ENCODE peak calls at places on chromosomes 6 and 20, in six cellular contexts. One of them, this sample, is unnamed.
A peak's percentile ranks its signal among the peaks of the same experiment; 100 is the strongest.

GRCh38 chr6:107122748-107123147 is 7.4 kb upstream of the BEND3 start:
- DNase-seq in effector memory CD4-positive, alpha-beta T cell: no peak
- DNase-seq in IMR-90: no peak
- DNase-seq in hepatocyte: no peak
- DNase-seq in choroid plexus epithelial cell: no peak
- DNase-seq in CD4-positive, CD25-positive, alpha-beta regulatory T cell: no peak
- DNase-seq in this sample: no peak

GRCh38 chr6:45436544-45437440 is 59.1 kb upstream of the SUPT3H start:
- DNase-seq in effector memory CD4-positive, alpha-beta T cell: no peak
- DNase-seq in IMR-90: peak; percentile 89
- DNase-seq in hepatocyte: peak; percentile 22
- DNase-seq in choroid plexus epithelial cell: peak; percentile 89
- DNase-seq in CD4-positive, CD25-positive, alpha-beta regulatory T cell: no peak
- DNase-seq in this sample: peak; percentile 84

GRCh38 chr20:19909696-19910095 is 107.5 kb upstream of the NAA20 start:
- DNase-seq in effector memory CD4-positive, alpha-beta T cell: no peak
- DNase-seq in IMR-90: no peak
- DNase-seq in hepatocyte: no peak
- DNase-seq in choroid plexus epithelial cell: no peak
- DNase-seq in CD4-positive, CD25-positive, alpha-beta regulatory T cell: no peak
- DNase-seq in this sample: peak; percentile 30

GRCh38 chr6:13268914-13269532 is 59.3 kb downstream of the TBC1D7 start:
- DNase-seq in effector memory CD4-positive, alpha-beta T cell: no peak
- DNase-seq in IMR-90: peak; percentile 44
- DNase-seq in hepatocyte: peak; percentile 40
- DNase-seq in choroid plexus epithelial cell: peak; percentile 87
- DNase-seq in CD4-positive, CD25-positive, alpha-beta regulatory T cell: no peak
- DNase-seq in this sample: peak; percentile 69

GRCh38 chr20:54078296-54078695 is 7.9 kb upstream of the BCAS1 start:
- DNase-seq in effector memory CD4-positive, alpha-beta T cell: no peak
- DNase-seq in IMR-90: no peak
- DNase-seq in hepatocyte: no peak
- DNase-seq in choroid plexus epithelial cell: no peak
- DNase-seq in CD4-positive, CD25-positive, alpha-beta regulatory T cell: peak; percentile 6
- DNase-seq in this sample: no peak

GRCh38 chr20:32484221-32485125 is 100.7 kb downstream of the NOL4L start:
- DNase-seq in effector memory CD4-positive, alpha-beta T cell: peak; percentile 15
- DNase-seq in IMR-90: no peak
- DNase-seq in hepatocyte: peak; percentile 77
- DNase-seq in choroid plexus epithelial cell: peak; percentile 33
- DNase-seq in CD4-positive, CD25-positive, alpha-beta regulatory T cell: peak; percentile 24
- DNase-seq in this sample: no peak

GRCh38 chr20:57211949-57212889 is 54.2 kb downstream of the BMP7 start:
- DNase-seq in effector memory CD4-positive, alpha-beta T cell: no peak
- DNase-seq in IMR-90: peak; percentile 84
- DNase-seq in hepatocyte: peak; percentile 90
- DNase-seq in choroid plexus epithelial cell: peak; percentile 85
- DNase-seq in CD4-positive, CD25-positive, alpha-beta regulatory T cell: no peak
- DNase-seq in this sample: peak; percentile 72

GRCh38 chr6:37624121-37624520 is 73.6 kb downstream of the MDGA1 start:
- DNase-seq in effector memory CD4-positive, alpha-beta T cell: no peak
- DNase-seq in IMR-90: no peak
- DNase-seq in hepatocyte: no peak
- DNase-seq in choroid plexus epithelial cell: no peak
- DNase-seq in CD4-positive, CD25-positive, alpha-beta regulatory T cell: no peak
- DNase-seq in this sample: no peak

GRCh38 chr20:10178727-10179313 is 39.8 kb upstream of the SNAP25 start:
- DNase-seq in effector memory CD4-positive, alpha-beta T cell: no peak
- DNase-seq in IMR-90: peak; percentile 55
- DNase-seq in hepatocyte: no peak
- DNase-seq in choroid plexus epithelial cell: no peak
- DNase-seq in CD4-positive, CD25-positive, alpha-beta regulatory T cell: no peak
- DNase-seq in this sample: no peak

GRCh38 chr6:31862344-31863235 is at the start of gene NEU1:
- DNase-seq in effector memory CD4-positive, alpha-beta T cell: peak; percentile 100
- DNase-seq in IMR-90: peak; percentile 100
- DNase-seq in hepatocyte: peak; percentile 100
- DNase-seq in choroid plexus epithelial cell: peak; percentile 100
- DNase-seq in CD4-positive, CD25-positive, alpha-beta regulatory T cell: peak; percentile 99
- DNase-seq in this sample: peak; percentile 100

GRCh38 chr6:160172704-160173103 is 51.1 kb downstream of the SLC22A1 start:
- DNase-seq in effector memory CD4-positive, alpha-beta T cell: no peak
- DNase-seq in IMR-90: no peak
- DNase-seq in hepatocyte: no peak
- DNase-seq in choroid plexus epithelial cell: no peak
- DNase-seq in CD4-positive, CD25-positive, alpha-beta regulatory T cell: no peak
- DNase-seq in this sample: no peak

GRCh38 chr20:62642666-62643520 is 590 bp downstream of the SLCO4A1 start:
- DNase-seq in effector memory CD4-positive, alpha-beta T cell: peak; percentile 30
- DNase-seq in IMR-90: peak; percentile 4
- DNase-seq in hepatocyte: no peak
- DNase-seq in choroid plexus epithelial cell: peak; percentile 23
- DNase-seq in CD4-positive, CD25-positive, alpha-beta regulatory T cell: peak; percentile 56
- DNase-seq in this sample: peak; percentile 30

GRCh38 chr6:85496009-85496579 is 46.2 kb downstream of the NT5E start:
- DNase-seq in effector memory CD4-positive, alpha-beta T cell: no peak
- DNase-seq in IMR-90: no peak
- DNase-seq in hepatocyte: no peak
- DNase-seq in choroid plexus epithelial cell: no peak
- DNase-seq in CD4-positive, CD25-positive, alpha-beta regulatory T cell: no peak
- DNase-seq in this sample: no peak

GRCh38 chr6:148868314-148868713 is 121.5 kb downstream of the UST start:
- DNase-seq in effector memory CD4-positive, alpha-beta T cell: no peak
- DNase-seq in IMR-90: peak; percentile 86
- DNase-seq in hepatocyte: no peak
- DNase-seq in choroid plexus epithelial cell: peak; percentile 73
- DNase-seq in CD4-positive, CD25-positive, alpha-beta regulatory T cell: no peak
- DNase-seq in this sample: peak; percentile 81

GRCh38 chr6:79377830-79378460 is 143.5 kb upstream of the HMGN3 start:
- DNase-seq in effector memory CD4-positive, alpha-beta T cell: no peak
- DNase-seq in IMR-90: no peak
- DNase-seq in hepatocyte: peak; percentile 20
- DNase-seq in choroid plexus epithelial cell: peak; percentile 76
- DNase-seq in CD4-positive, CD25-positive, alpha-beta regulatory T cell: no peak
- DNase-seq in this sample: no peak

GRCh38 chr20:23509580-23509913 is 18.6 kb downstream of the CST8 start:
- DNase-seq in effector memory CD4-positive, alpha-beta T cell: no peak
- DNase-seq in IMR-90: no peak
- DNase-seq in hepatocyte: no peak
- DNase-seq in choroid plexus epithelial cell: no peak
- DNase-seq in CD4-positive, CD25-positive, alpha-beta regulatory T cell: no peak
- DNase-seq in this sample: no peak

GRCh38 chr6:36794704-36795065 is 44.6 kb downstream of the CPNE5 start:
- DNase-seq in effector memory CD4-positive, alpha-beta T cell: no peak
- DNase-seq in IMR-90: no peak
- DNase-seq in hepatocyte: no peak
- DNase-seq in choroid plexus epithelial cell: no peak
- DNase-seq in CD4-positive, CD25-positive, alpha-beta regulatory T cell: no peak
- DNase-seq in this sample: no peak

GRCh38 chr6:125791151-125791819 is 525 bp downstream of the NCOA7 start:
- DNase-seq in effector memory CD4-positive, alpha-beta T cell: peak; percentile 14
- DNase-seq in IMR-90: peak; percentile 52
- DNase-seq in hepatocyte: peak; percentile 71
- DNase-seq in choroid plexus epithelial cell: peak; percentile 76
- DNase-seq in CD4-positive, CD25-positive, alpha-beta regulatory T cell: peak; percentile 62
- DNase-seq in this sample: peak; percentile 72

GRCh38 chr6:55839080-55839479 is 36.3 kb downstream of the BMP5 start:
- DNase-seq in effector memory CD4-positive, alpha-beta T cell: no peak
- DNase-seq in IMR-90: no peak
- DNase-seq in hepatocyte: no peak
- DNase-seq in choroid plexus epithelial cell: no peak
- DNase-seq in CD4-positive, CD25-positive, alpha-beta regulatory T cell: no peak
- DNase-seq in this sample: no peak

GRCh38 chr6:154606457-154606856 is 96.0 kb upstream of the CNKSR3 start:
- DNase-seq in effector memory CD4-positive, alpha-beta T cell: peak; percentile 54
- DNase-seq in IMR-90: no peak
- DNase-seq in hepatocyte: no peak
- DNase-seq in choroid plexus epithelial cell: no peak
- DNase-seq in CD4-positive, CD25-positive, alpha-beta regulatory T cell: peak; percentile 45
- DNase-seq in this sample: no peak

GRCh38 chr20:34468956-34469355 is 47.3 kb upstream of the DYNLRB1 start:
- DNase-seq in effector memory CD4-positive, alpha-beta T cell: no peak
- DNase-seq in IMR-90: peak; percentile 25
- DNase-seq in hepatocyte: no peak
- DNase-seq in choroid plexus epithelial cell: no peak
- DNase-seq in CD4-positive, CD25-positive, alpha-beta regulatory T cell: no peak
- DNase-seq in this sample: no peak

GRCh38 chr6:26375270-26375669 is 7.6 kb upstream of the BTN2A2 start:
- DNase-seq in effector memory CD4-positive, alpha-beta T cell: no peak
- DNase-seq in IMR-90: no peak
- DNase-seq in hepatocyte: no peak
- DNase-seq in choroid plexus epithelial cell: no peak
- DNase-seq in CD4-positive, CD25-positive, alpha-beta regulatory T cell: no peak
- DNase-seq in this sample: no peak

GRCh38 chr6:56335733-56336132 is 88.4 kb upstream of the COL21A1 start:
- DNase-seq in effector memory CD4-positive, alpha-beta T cell: no peak
- DNase-seq in IMR-90: peak; percentile 94
- DNase-seq in hepatocyte: no peak
- DNase-seq in choroid plexus epithelial cell: peak; percentile 91
- DNase-seq in CD4-positive, CD25-positive, alpha-beta regulatory T cell: no peak
- DNase-seq in this sample: peak; percentile 92

GRCh38 chr20:62208805-62209755 is 11.0 kb downstream of the HRH3 start:
- DNase-seq in effector memory CD4-positive, alpha-beta T cell: no peak
- DNase-seq in IMR-90: no peak
- DNase-seq in hepatocyte: no peak
- DNase-seq in choroid plexus epithelial cell: no peak
- DNase-seq in CD4-positive, CD25-positive, alpha-beta regulatory T cell: no peak
- DNase-seq in this sample: no peak

GRCh38 chr6:29935273-29935955 is 6.9 kb upstream of the HLA-A start:
- DNase-seq in effector memory CD4-positive, alpha-beta T cell: no peak
- DNase-seq in IMR-90: no peak
- DNase-seq in hepatocyte: no peak
- DNase-seq in choroid plexus epithelial cell: no peak
- DNase-seq in CD4-positive, CD25-positive, alpha-beta regulatory T cell: no peak
- DNase-seq in this sample: no peak

GRCh38 chr20:9508696-9509178 is 5.7 kb upstream of the LAMP5 start:
- DNase-seq in effector memory CD4-positive, alpha-beta T cell: no peak
- DNase-seq in IMR-90: no peak
- DNase-seq in hepatocyte: no peak
- DNase-seq in choroid plexus epithelial cell: no peak
- DNase-seq in CD4-positive, CD25-positive, alpha-beta regulatory T cell: no peak
- DNase-seq in this sample: no peak

GRCh38 chr6:93416575-93417420 is 2.6 kb downstream of the EPHA7 start:
- DNase-seq in effector memory CD4-positive, alpha-beta T cell: no peak
- DNase-seq in IMR-90: no peak
- DNase-seq in hepatocyte: peak; percentile 57
- DNase-seq in choroid plexus epithelial cell: peak; percentile 35
- DNase-seq in CD4-positive, CD25-positive, alpha-beta regulatory T cell: no peak
- DNase-seq in this sample: peak; percentile 12

GRCh38 chr6:137999815-138000214 is 107.4 kb downstream of the PERP start:
- DNase-seq in effector memory CD4-positive, alpha-beta T cell: no peak
- DNase-seq in IMR-90: no peak
- DNase-seq in hepatocyte: no peak
- DNase-seq in choroid plexus epithelial cell: no peak
- DNase-seq in CD4-positive, CD25-positive, alpha-beta regulatory T cell: no peak
- DNase-seq in this sample: no peak

GRCh38 chr6:165571721-165572132 is 91.3 kb downstream of the PDE10A start:
- DNase-seq in effector memory CD4-positive, alpha-beta T cell: no peak
- DNase-seq in IMR-90: peak; percentile 76
- DNase-seq in hepatocyte: no peak
- DNase-seq in choroid plexus epithelial cell: peak; percentile 71
- DNase-seq in CD4-positive, CD25-positive, alpha-beta regulatory T cell: no peak
- DNase-seq in this sample: no peak

GRCh38 chr6:44388876-44389275 is 1.4 kb downstream of the CDC5L start:
- DNase-seq in effector memory CD4-positive, alpha-beta T cell: no peak
- DNase-seq in IMR-90: no peak
- DNase-seq in hepatocyte: no peak
- DNase-seq in choroid plexus epithelial cell: no peak
- DNase-seq in CD4-positive, CD25-positive, alpha-beta regulatory T cell: no peak
- DNase-seq in this sample: no peak
- H3K4me3 ChIP-seq in effector memory CD4-positive, alpha-beta T cell: peak overlapping the region; percentile 83
- H3K4me3 ChIP-seq in IMR-90: no peak overlapping the region
- H3K4me3 ChIP-seq in hepatocyte: peak overlapping the region; percentile 68
- H3K4me3 ChIP-seq in choroid plexus epithelial cell: no peak overlapping the region
- H3K4me3 ChIP-seq in CD4-positive, CD25-positive, alpha-beta regulatory T cell: peak overlapping the region; percentile 98
- H3K4me3 ChIP-seq in this sample: peak overlapping the region; percentile 96

GRCh38 chr6:41939091-41939847 is 2.3 kb downstream of the CCND3 start:
- DNase-seq in effector memory CD4-positive, alpha-beta T cell: no peak
- DNase-seq in IMR-90: peak; percentile 43
- DNase-seq in hepatocyte: peak; percentile 63
- DNase-seq in choroid plexus epithelial cell: peak; percentile 53
- DNase-seq in CD4-positive, CD25-positive, alpha-beta regulatory T cell: no peak
- DNase-seq in this sample: peak; percentile 52
- H3K4me3 ChIP-seq in effector memory CD4-positive, alpha-beta T cell: peak overlapping the region; percentile 30
- H3K4me3 ChIP-seq in IMR-90: no peak overlapping the region
- H3K4me3 ChIP-seq in hepatocyte: peak overlapping the region; percentile 57
- H3K4me3 ChIP-seq in choroid plexus epithelial cell: peak overlapping the region; percentile 35
- H3K4me3 ChIP-seq in CD4-positive, CD25-positive, alpha-beta regulatory T cell: peak overlapping the region; percentile 75
- H3K4me3 ChIP-seq in this sample: peak overlapping the region; percentile 95

DNA sequence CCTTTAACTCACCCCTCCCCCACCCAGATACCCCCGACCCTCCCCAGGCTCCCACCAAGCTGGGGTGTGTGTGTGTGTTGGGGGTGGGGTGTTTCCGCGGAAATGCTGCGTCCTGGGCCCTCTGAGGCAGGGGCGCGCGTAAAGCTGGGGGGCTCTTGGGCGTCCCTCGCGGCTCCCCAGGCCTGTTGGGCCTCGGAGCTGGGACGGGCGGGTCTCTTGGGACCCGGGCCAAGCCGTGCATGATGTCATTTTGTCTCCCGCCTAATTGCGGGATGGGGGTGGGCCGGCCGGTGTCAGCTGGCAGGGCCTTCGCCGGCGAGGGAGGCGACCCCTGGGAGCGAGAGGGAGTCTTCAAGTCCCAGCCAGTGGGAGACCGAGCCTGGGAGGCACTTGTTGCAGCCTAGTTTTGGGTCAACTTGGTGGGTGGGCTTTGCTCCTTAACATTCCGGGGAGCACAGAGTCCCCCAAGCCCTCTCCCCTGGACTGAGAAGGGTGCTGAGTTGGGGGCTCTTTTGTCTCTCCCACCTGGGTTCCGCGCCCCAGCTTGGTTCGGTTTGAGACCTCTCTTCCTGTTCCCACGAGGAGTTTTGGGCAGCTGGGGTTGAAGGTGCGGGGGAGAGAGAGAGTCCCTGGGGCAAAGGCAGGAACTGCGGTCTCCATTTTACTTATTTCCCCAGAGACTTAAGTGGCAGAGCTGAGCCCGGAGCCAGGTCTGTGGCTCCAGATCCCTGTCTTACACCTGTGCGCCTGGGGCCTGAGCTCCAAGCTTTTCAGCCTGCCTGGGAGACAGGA is 623 bp downstream of the MYBL2 start:
- DNase-seq in effector memory CD4-positive, alpha-beta T cell: no peak
- DNase-seq in IMR-90: no peak
- DNase-seq in hepatocyte: no peak
- DNase-seq in choroid plexus epithelial cell: no peak
- DNase-seq in CD4-positive, CD25-positive, alpha-beta regulatory T cell: no peak
- DNase-seq in this sample: no peak
- H3K4me3 ChIP-seq in effector memory CD4-positive, alpha-beta T cell: peak overlapping the region; percentile 7
- H3K4me3 ChIP-seq in IMR-90: peak overlapping the region; percentile 26
- H3K4me3 ChIP-seq in hepatocyte: peak overlapping the region; percentile 33
- H3K4me3 ChIP-seq in choroid plexus epithelial cell: no peak overlapping the region
- H3K4me3 ChIP-seq in CD4-positive, CD25-positive, alpha-beta regulatory T cell: no peak overlapping the region
- H3K4me3 ChIP-seq in this sample: peak overlapping the region; percentile 51

DNA sequence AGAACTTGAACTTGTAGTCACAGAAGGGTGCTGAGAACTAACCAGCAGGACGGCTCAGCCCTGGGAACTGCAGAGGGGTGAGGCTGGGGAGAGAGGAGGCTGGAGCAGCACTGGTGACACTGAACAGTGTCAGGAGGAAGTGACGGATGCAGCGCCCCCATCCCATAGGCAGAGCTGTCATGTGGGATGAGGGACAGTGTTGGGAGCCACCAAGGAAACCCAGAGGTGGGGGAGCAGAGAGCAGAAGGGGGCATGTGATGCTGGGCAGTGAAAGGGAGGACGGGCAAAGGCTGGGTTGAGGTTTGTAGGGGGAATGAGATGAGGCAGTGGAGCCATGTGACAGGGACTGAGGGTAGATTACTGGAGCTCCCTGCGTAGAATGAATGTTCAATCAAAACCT is 2.1 kb downstream of the HLA-DPB1 start:
- DNase-seq in effector memory CD4-positive, alpha-beta T cell: no peak
- DNase-seq in IMR-90: no peak
- DNase-seq in hepatocyte: no peak
- DNase-seq in choroid plexus epithelial cell: no peak
- DNase-seq in CD4-positive, CD25-positive, alpha-beta regulatory T cell: no peak
- DNase-seq in this sample: no peak
- H3K4me3 ChIP-seq in effector memory CD4-positive, alpha-beta T cell: no peak overlapping the region
- H3K4me3 ChIP-seq in IMR-90: no peak overlapping the region
- H3K4me3 ChIP-seq in hepatocyte: no peak overlapping the region
- H3K4me3 ChIP-seq in choroid plexus epithelial cell: no peak overlapping the region
- H3K4me3 ChIP-seq in CD4-positive, CD25-positive, alpha-beta regulatory T cell: peak overlapping the region; percentile 72
- H3K4me3 ChIP-seq in this sample: no peak overlapping the region